ENCODE peak calls at places on chromosomes 6 and 20, in seven cellular contexts. L is activated CD4-positive, CD25-positive, alpha-beta regulatory T cell treated with anti-CD3 and anti-CD28 coated beads, Interleukin-2, amount 50 U/mL, for 72 hours; V is T-helper 17 cell; F is activated naive CD4-positive, alpha-beta T cell treated with anti-CD3 and anti-CD28 coated beads, Interleukin-2, amount 10 ng/mL, durations not matched to agents 7 days and 5 days; Z is trophoblast cell; A is D721Med; G is H7. T is an unnamed sample.

GRCh38 chr20:44704551-44704971 is 10.6 kb upstream of the CCN5 start:
- DNase-seq in L (no peak), V (no peak), F (no peak), Z (no peak), A (no peak), G (peak; percentile 13), T (no peak)

GRCh38 chr6:163745566-163746400 is 331.3 kb downstream of the QKI start:
- DNase-seq in L (no peak), V (no peak), F (no peak), Z (peak; percentile 98), A (no peak), G (peak; percentile 63), T (no peak)

GRCh38 chr20:54040528-54040927 is 29.9 kb downstream of the BCAS1 start:
- DNase-seq in L (no peak), V (no peak), F (no peak), Z (no peak), A (no peak), G (no peak), T (no peak)

GRCh38 chr6:165632194-165632593 is 30.8 kb downstream of the PDE10A start:
- DNase-seq in L (no peak), V (no peak), F (no peak), Z (peak; percentile 99), A (no peak), G (no peak), T (peak; percentile 45)

GRCh38 chr6:26743157-26743821 is 83.7 kb upstream of the ZNF322 start:
- DNase-seq in L (no peak), V (no peak), F (no peak), Z (no peak), A (no peak), G (peak; percentile 45), T (no peak)

GRCh38 chr6:135922170-135922569 is 70.7 kb downstream of the PDE7B start:
- DNase-seq in L (no peak), V (no peak), F (no peak), Z (peak; percentile 47), A (no peak), G (peak; percentile 27), T (no peak)

GRCh38 chr20:17725094-17725835 is 25.5 kb downstream of the BANF2 start:
- DNase-seq in L (no peak), V (no peak), F (no peak), Z (no peak), A (no peak), G (no peak), T (no peak)

GRCh38 chr20:54215157-54215789 is 7.4 kb downstream of the PFDN4 start:
- DNase-seq in L (no peak), V (no peak), F (no peak), Z (no peak), A (no peak), G (no peak), T (no peak)

GRCh38 chr20:59774204-59774641 is 159.2 kb downstream of the SYCP2 start:
- DNase-seq in L (peak; percentile 9), V (no peak), F (no peak), Z (no peak), A (no peak), G (peak; percentile 28), T (no peak)

GRCh38 chr6:38495511-38495910 is 144.2 kb downstream of the BTBD9 start:
- DNase-seq in L (no peak), V (no peak), F (no peak), Z (no peak), A (no peak), G (no peak), T (no peak)

GRCh38 chr6:156780117-156780641 is 3.0 kb downstream of the ARID1B start:
- DNase-seq in L (no peak), V (peak; percentile 48), F (peak; percentile 68), Z (peak; percentile 88), A (no peak), G (peak; percentile 65), T (peak; percentile 76)

GRCh38 chr6:104682722-104683643 is 176.7 kb downstream of the HACE1 start:
- DNase-seq in L (peak; percentile 76), V (peak; percentile 49), F (peak; percentile 77), Z (peak; percentile 84), A (peak; percentile 22), G (peak; percentile 47), T (peak; percentile 71)

GRCh38 chr6:21595951-21596378 is 2.4 kb downstream of the SOX4 start:
- DNase-seq in L (peak; percentile 30), V (no peak), F (peak; percentile 32), Z (no peak), A (no peak), G (peak; percentile 69), T (no peak)

T was measured in Jurkat, Clone E6-1.